ENCODE peak calls at places on chromosomes 1 and 21, in eight cellular contexts. A is cardiac fibroblast; N is HEK293T; Q is RWPE1; L is neural crest cell; F is activated T-helper 1 cell treated with Interleukin-2 at 50 U/mL for 16 hours; T is NT2/D1; E is activated CD4-positive, CD25-positive, alpha-beta regulatory T cell treated with anti-CD3 and anti-CD28 coated beads, Interleukin-2, amount 50 U/mL, for 72 hours. O is an unnamed sample.

GRCh38 chr1:235972316-235973090 is 92.4 kb downstream of the NID1 start:
- DNase-seq in A (peak; percentile 89), N (no peak), Q (no peak), L (no peak), F (no peak), T (no peak), E (no peak), O (peak; percentile 60)

GRCh38 chr21:36321325-36322082 is 1.5 kb downstream of the MORC3 start:
- DNase-seq in A (peak; percentile 36), N (no peak), Q (no peak), L (peak; percentile 9), F (no peak), T (peak; percentile 15), E (no peak), O (no peak)

GRCh38 chr1:5983361-5984103 is 8.7 kb downstream of the NPHP4 start:
- DNase-seq in A (peak; percentile 79), N (no peak), Q (peak; percentile 35), L (no peak), F (no peak), T (no peak), E (no peak), O (peak; percentile 35)

GRCh38 chr1:59360170-59360569 is 63.3 kb downstream of the FGGY start:
- DNase-seq in A (peak; percentile 92), N (no peak), Q (peak; percentile 76), L (no peak), F (no peak), T (no peak), E (no peak), O (peak; percentile 44)

GRCh38 chr1:65939187-65939586 is 146.5 kb downstream of the PDE4B start:
- DNase-seq in A (no peak), N (no peak), Q (no peak), L (no peak), F (no peak), T (no peak), E (no peak), O (no peak)

GRCh38 chr1:224203243-224204016 is 20.4 kb downstream of the DEGS1 start:
- DNase-seq in A (peak; percentile 32), N (no peak), Q (no peak), L (no peak), F (no peak), T (no peak), E (no peak), O (no peak)

GRCh38 chr1:19450811-19451564 is 34.4 kb downstream of the CAPZB start:
- DNase-seq in A (peak; percentile 92), N (no peak), Q (peak; percentile 90), L (no peak), F (no peak), T (no peak), E (no peak), O (peak; percentile 93)

GRCh38 chr1:215181518-215181917 is 99.0 kb downstream of the KCNK2 start:
- DNase-seq in A (no peak), N (no peak), Q (no peak), L (no peak), F (no peak), T (no peak), E (no peak), O (no peak)

GRCh38 chr1:82185084-82185483 is 384.4 kb downstream of the ADGRL2 start:
- DNase-seq in A (peak; percentile 6), N (no peak), Q (no peak), L (no peak), F (no peak), T (no peak), E (no peak), O (no peak)

GRCh38 chr1:175155936-175156335 is 36.6 kb downstream of the KIAA0040 start:
- DNase-seq in A (no peak), N (no peak), Q (no peak), L (no peak), F (no peak), T (no peak), E (no peak), O (no peak)

GRCh38 chr1:183945432-183946308 is 91.9 kb downstream of the COLGALT2 start:
- DNase-seq in A (no peak), N (no peak), Q (no peak), L (peak; percentile 30), F (no peak), T (peak; percentile 96), E (no peak), O (no peak)

GRCh38 chr1:218971166-218971565 is 202.5 kb upstream of the LYPLAL1 start:
- DNase-seq in A (peak; percentile 24), N (no peak), Q (no peak), L (no peak), F (no peak), T (no peak), E (no peak), O (no peak)

GRCh38 chr1:53145942-53146708 is 3.7 kb upstream of the SLC1A7 start:
- DNase-seq in A (peak; percentile 99), N (no peak), Q (peak; percentile 92), L (no peak), F (no peak), T (peak; percentile 50), E (no peak), O (peak; percentile 95)

GRCh38 chr1:156923565-156924477 is 3.4 kb downstream of the LRRC71 start:
- DNase-seq in A (no peak), N (no peak), Q (no peak), L (no peak), F (no peak), T (no peak), E (no peak), O (no peak)

GRCh38 chr1:168112673-168113305 is 23.9 kb downstream of the GPR161 start:
- DNase-seq in A (peak; percentile 92), N (peak; percentile 52), Q (peak; percentile 96), L (no peak), F (no peak), T (peak; percentile 74), E (no peak), O (no peak)

GRCh38 chr1:185483647-185484450 is 166.8 kb upstream of the IVNS1ABP start:
- DNase-seq in A (peak; percentile 92), N (no peak), Q (peak; percentile 8), L (no peak), F (no peak), T (no peak), E (no peak), O (peak; percentile 64)

GRCh38 chr1:53293123-53293522 is 34.7 kb downstream of the LRP8 start:
- DNase-seq in A (peak; percentile 38), N (no peak), Q (no peak), L (no peak), F (no peak), T (no peak), E (no peak), O (no peak)

GRCh38 chr1:82388679-82389078 is 587.9 kb downstream of the ADGRL2 start:
- DNase-seq in A (peak; percentile 73), N (no peak), Q (peak; percentile 80), L (no peak), F (no peak), T (no peak), E (no peak), O (no peak)

GRCh38 chr1:42506576-42506975 is 43.5 kb downstream of the CCDC30 start:
- DNase-seq in A (no peak), N (no peak), Q (no peak), L (no peak), F (no peak), T (no peak), E (no peak), O (no peak)